ENCODE peak calls at places on chromosomes 12 and 14, in five cellular contexts. O is AG04450; P is lower lobe of right lung; G is activated CD8-positive, alpha-beta memory T cell treated with anti-CD3 and anti-CD28 coated beads for 4 hours; B is ureter. T is an unnamed sample.

GRCh38 chr14:74425525-74426201 is 347 bp downstream of the SYNDIG1L start:
- DNase-seq in O (no peak), G (no peak), P (no peak), B (no peak), T (no peak)

GRCh38 chr14:60760209-60760608 is 25.6 kb downstream of the MNAT1 start:
- DNase-seq in G (no peak), B (no peak), O (no peak), P (no peak), T (no peak)

GRCh38 chr14:80669416-80669815 is 272.1 kb downstream of the CEP128 start:
- DNase-seq in G (no peak), P (no peak), B (no peak), O (no peak), T (no peak)

GRCh38 chr12:60101715-60102114 is 505.9 kb downstream of the SLC16A7 start:
- DNase-seq in O (no peak), G (no peak), P (no peak), B (no peak), T (no peak)

GRCh38 chr12:6224550-6224949 is 24.4 kb downstream of the CD9 start:
- DNase-seq in G (no peak), B (no peak), P (no peak), O (no peak), T (no peak)

GRCh38 chr12:120514002-120514401 is 15.0 kb downstream of the COQ5 start:
- DNase-seq in B (no peak), O (no peak), G (no peak), P (no peak), T (no peak)

GRCh38 chr12:119841433-119842210 is 35.5 kb downstream of the CIT start:
- DNase-seq in B (no peak), O (no peak), G (no peak), P (no peak), T (no peak)

GRCh38 chr12:13173537-13173936 is 23.0 kb upstream of the EMP1 start:
- DNase-seq in P (peak), G (no peak), O (peak), B (peak), T (peak)

GRCh38 chr14:92615451-92615850 is 101.9 kb downstream of the RIN3 start:
- DNase-seq in P (no peak), O (no peak), B (no peak), G (peak), T (no peak)

GRCh38 chr12:107847830-107848229 is 73.3 kb downstream of the ASCL4 start:
- DNase-seq in P (no peak), B (no peak), O (no peak), G (no peak), T (no peak)

GRCh38 chr14:103856105-103856504 is 8.7 kb upstream of the PPP1R13B start:
- DNase-seq in G (no peak), O (no peak), P (peak), B (no peak), T (no peak)

GRCh38 chr14:99240512-99241313 is 31.3 kb downstream of the BCL11B start:
- DNase-seq in B (no peak), G (no peak), P (peak), O (no peak), T (no peak)

GRCh38 chr12:46963977-46964376 is 115.4 kb upstream of the PCED1B start:
- DNase-seq in B (no peak), P (no peak), O (no peak), G (no peak), T (no peak)

GRCh38 chr14:83975435-83976222 is 1554.3 kb upstream of the FLRT2 start:
- DNase-seq in O (no peak), B (no peak), P (no peak), G (no peak), T (no peak)